ENCODE peak calls at places on chromosomes 1 and 21, in ten cellular contexts. One of them, this sample, is unnamed.

GRCh38 chr1:211259596-211260126 is 495 bp downstream of the RCOR3 start:
- DNase-seq in ACHN: peak
- DNase-seq in nucleus accumbens: peak
- DNase-seq in chondrocyte: no peak
- DNase-seq in hypothalamus: peak
- DNase-seq in germinal center: peak
- DNase-seq in omental fat pad: no peak
- DNase-seq in ovary: peak
- DNase-seq in activated CD8-positive, alpha-beta memory T cell treated with anti-CD3 and anti-CD28 coated beads for 4 hours: peak
- DNase-seq in HT1080: no peak
- DNase-seq in this sample: peak

GRCh38 chr1:229758101-229759036 is 132.3 kb downstream of the URB2 start:
- DNase-seq in chondrocyte: no peak
- DNase-seq in HT1080: no peak
- DNase-seq in nucleus accumbens: no peak
- DNase-seq in ovary: no peak
- DNase-seq in germinal center: no peak
- DNase-seq in omental fat pad: no peak
- DNase-seq in hypothalamus: no peak
- DNase-seq in ACHN: no peak
- DNase-seq in activated CD8-positive, alpha-beta memory T cell treated with anti-CD3 and anti-CD28 coated beads for 4 hours: no peak
- DNase-seq in this sample: no peak

GRCh38 chr1:15678578-15678977 is 5.5 kb upstream of the PLEKHM2 start:
- DNase-seq in ovary: no peak
- DNase-seq in nucleus accumbens: no peak
- DNase-seq in omental fat pad: no peak
- DNase-seq in hypothalamus: no peak
- DNase-seq in germinal center: no peak
- DNase-seq in HT1080: peak
- DNase-seq in activated CD8-positive, alpha-beta memory T cell treated with anti-CD3 and anti-CD28 coated beads for 4 hours: no peak
- DNase-seq in chondrocyte: no peak
- DNase-seq in ACHN: peak
- DNase-seq in this sample: no peak

GRCh38 chr1:5254131-5254725 is 599.8 kb downstream of the AJAP1 start:
- DNase-seq in germinal center: no peak
- DNase-seq in hypothalamus: no peak
- DNase-seq in activated CD8-positive, alpha-beta memory T cell treated with anti-CD3 and anti-CD28 coated beads for 4 hours: no peak
- DNase-seq in HT1080: no peak
- DNase-seq in chondrocyte: no peak
- DNase-seq in ovary: no peak
- DNase-seq in ACHN: no peak
- DNase-seq in omental fat pad: no peak
- DNase-seq in nucleus accumbens: no peak
- DNase-seq in this sample: no peak

GRCh38 chr1:206952182-206952581 is 5.9 kb upstream of the PIGR start:
- DNase-seq in omental fat pad: no peak
- DNase-seq in ACHN: peak
- DNase-seq in HT1080: peak
- DNase-seq in ovary: no peak
- DNase-seq in chondrocyte: no peak
- DNase-seq in nucleus accumbens: no peak
- DNase-seq in hypothalamus: no peak
- DNase-seq in activated CD8-positive, alpha-beta memory T cell treated with anti-CD3 and anti-CD28 coated beads for 4 hours: no peak
- DNase-seq in germinal center: no peak
- DNase-seq in this sample: no peak

GRCh38 chr21:44987301-44987885 is 47.6 kb downstream of the SLX9 start:
- DNase-seq in ACHN: no peak
- DNase-seq in germinal center: no peak
- DNase-seq in ovary: peak
- DNase-seq in omental fat pad: no peak
- DNase-seq in chondrocyte: peak
- DNase-seq in nucleus accumbens: no peak
- DNase-seq in hypothalamus: no peak
- DNase-seq in HT1080: no peak
- DNase-seq in activated CD8-positive, alpha-beta memory T cell treated with anti-CD3 and anti-CD28 coated beads for 4 hours: no peak
- DNase-seq in this sample: no peak

GRCh38 chr1:22204989-22205913 is 62.4 kb upstream of the WNT4 start:
- DNase-seq in chondrocyte: peak
- DNase-seq in hypothalamus: no peak
- DNase-seq in activated CD8-positive, alpha-beta memory T cell treated with anti-CD3 and anti-CD28 coated beads for 4 hours: no peak
- DNase-seq in ACHN: no peak
- DNase-seq in HT1080: no peak
- DNase-seq in germinal center: no peak
- DNase-seq in ovary: peak
- DNase-seq in nucleus accumbens: no peak
- DNase-seq in omental fat pad: no peak
- DNase-seq in this sample: no peak

GRCh38 chr1:155695107-155695506 is 6.2 kb downstream of the DAP3 start:
- DNase-seq in chondrocyte: no peak
- DNase-seq in hypothalamus: no peak
- DNase-seq in germinal center: no peak
- DNase-seq in ACHN: no peak
- DNase-seq in nucleus accumbens: no peak
- DNase-seq in HT1080: no peak
- DNase-seq in activated CD8-positive, alpha-beta memory T cell treated with anti-CD3 and anti-CD28 coated beads for 4 hours: no peak
- DNase-seq in omental fat pad: no peak
- DNase-seq in ovary: no peak
- DNase-seq in this sample: no peak

GRCh38 chr1:62045579-62045978 is 149.1 kb upstream of the L1TD1 start:
- DNase-seq in chondrocyte: no peak
- DNase-seq in HT1080: peak
- DNase-seq in ovary: no peak
- DNase-seq in ACHN: no peak
- DNase-seq in nucleus accumbens: no peak
- DNase-seq in omental fat pad: no peak
- DNase-seq in hypothalamus: no peak
- DNase-seq in germinal center: no peak
- DNase-seq in activated CD8-positive, alpha-beta memory T cell treated with anti-CD3 and anti-CD28 coated beads for 4 hours: no peak
- DNase-seq in this sample: no peak

GRCh38 chr1:228978486-228979324 is 243.4 kb downstream of the RHOU start:
- DNase-seq in hypothalamus: no peak
- DNase-seq in chondrocyte: no peak
- DNase-seq in omental fat pad: no peak
- DNase-seq in activated CD8-positive, alpha-beta memory T cell treated with anti-CD3 and anti-CD28 coated beads for 4 hours: no peak
- DNase-seq in ovary: peak
- DNase-seq in nucleus accumbens: no peak
- DNase-seq in ACHN: no peak
- DNase-seq in HT1080: no peak
- DNase-seq in germinal center: no peak
- DNase-seq in this sample: no peak

GRCh38 chr1:3320246-3321152 is 134.0 kb upstream of the ARHGEF16 start:
- DNase-seq in activated CD8-positive, alpha-beta memory T cell treated with anti-CD3 and anti-CD28 coated beads for 4 hours: no peak
- DNase-seq in ovary: no peak
- DNase-seq in chondrocyte: no peak
- DNase-seq in hypothalamus: no peak
- DNase-seq in nucleus accumbens: no peak
- DNase-seq in ACHN: no peak
- DNase-seq in omental fat pad: no peak
- DNase-seq in germinal center: no peak
- DNase-seq in HT1080: peak
- DNase-seq in this sample: no peak

GRCh38 chr1:200139661-200140250 is 112.2 kb downstream of the NR5A2 start:
- DNase-seq in omental fat pad: no peak
- DNase-seq in germinal center: peak
- DNase-seq in activated CD8-positive, alpha-beta memory T cell treated with anti-CD3 and anti-CD28 coated beads for 4 hours: no peak
- DNase-seq in hypothalamus: no peak
- DNase-seq in nucleus accumbens: no peak
- DNase-seq in ACHN: peak
- DNase-seq in ovary: no peak
- DNase-seq in HT1080: peak
- DNase-seq in chondrocyte: no peak
- DNase-seq in this sample: no peak

GRCh38 chr1:233791750-233792149 is 112.7 kb upstream of the SLC35F3 start:
- DNase-seq in ovary: no peak
- DNase-seq in activated CD8-positive, alpha-beta memory T cell treated with anti-CD3 and anti-CD28 coated beads for 4 hours: no peak
- DNase-seq in ACHN: no peak
- DNase-seq in hypothalamus: no peak
- DNase-seq in chondrocyte: no peak
- DNase-seq in HT1080: no peak
- DNase-seq in germinal center: no peak
- DNase-seq in omental fat pad: no peak
- DNase-seq in nucleus accumbens: no peak
- DNase-seq in this sample: no peak

GRCh38 chr1:230285351-230285750 is 140.8 kb downstream of the PGBD5 start:
- DNase-seq in omental fat pad: no peak
- DNase-seq in chondrocyte: peak
- DNase-seq in nucleus accumbens: no peak
- DNase-seq in germinal center: no peak
- DNase-seq in ovary: peak
- DNase-seq in activated CD8-positive, alpha-beta memory T cell treated with anti-CD3 and anti-CD28 coated beads for 4 hours: no peak
- DNase-seq in ACHN: no peak
- DNase-seq in hypothalamus: no peak
- DNase-seq in HT1080: no peak
- DNase-seq in this sample: no peak

GRCh38 chr1:230809205-230809990 is 58.9 kb downstream of the C1orf198 start:
- DNase-seq in HT1080: no peak
- DNase-seq in ACHN: no peak
- DNase-seq in nucleus accumbens: no peak
- DNase-seq in omental fat pad: no peak
- DNase-seq in chondrocyte: no peak
- DNase-seq in germinal center: no peak
- DNase-seq in ovary: no peak
- DNase-seq in activated CD8-positive, alpha-beta memory T cell treated with anti-CD3 and anti-CD28 coated beads for 4 hours: no peak
- DNase-seq in hypothalamus: no peak
- DNase-seq in this sample: peak

GRCh38 chr1:158286487-158286886 is 3.2 kb upstream of the CD1C start:
- DNase-seq in nucleus accumbens: no peak
- DNase-seq in chondrocyte: no peak
- DNase-seq in ACHN: no peak
- DNase-seq in ovary: no peak
- DNase-seq in germinal center: peak
- DNase-seq in HT1080: no peak
- DNase-seq in omental fat pad: no peak
- DNase-seq in hypothalamus: no peak
- DNase-seq in activated CD8-positive, alpha-beta memory T cell treated with anti-CD3 and anti-CD28 coated beads for 4 hours: no peak
- DNase-seq in this sample: no peak

GRCh38 chr1:202237052-202237451 is 43.5 kb downstream of the LGR6 start:
- DNase-seq in germinal center: peak
- DNase-seq in chondrocyte: no peak
- DNase-seq in ovary: no peak
- DNase-seq in omental fat pad: no peak
- DNase-seq in ACHN: peak
- DNase-seq in activated CD8-positive, alpha-beta memory T cell treated with anti-CD3 and anti-CD28 coated beads for 4 hours: no peak
- DNase-seq in HT1080: peak
- DNase-seq in hypothalamus: no peak
- DNase-seq in nucleus accumbens: no peak
- DNase-seq in this sample: no peak

GRCh38 chr1:67761054-67761453 is 72.2 kb downstream of the GNG12 start:
- DNase-seq in activated CD8-positive, alpha-beta memory T cell treated with anti-CD3 and anti-CD28 coated beads for 4 hours: no peak
- DNase-seq in omental fat pad: no peak
- DNase-seq in chondrocyte: no peak
- DNase-seq in hypothalamus: no peak
- DNase-seq in HT1080: no peak
- DNase-seq in nucleus accumbens: no peak
- DNase-seq in germinal center: no peak
- DNase-seq in ovary: no peak
- DNase-seq in ACHN: no peak
- DNase-seq in this sample: no peak

GRCh38 chr21:37874481-37874880 is 41.8 kb downstream of the KCNJ6 start:
- DNase-seq in ACHN: no peak
- DNase-seq in hypothalamus: no peak
- DNase-seq in omental fat pad: no peak
- DNase-seq in nucleus accumbens: no peak
- DNase-seq in ovary: no peak
- DNase-seq in activated CD8-positive, alpha-beta memory T cell treated with anti-CD3 and anti-CD28 coated beads for 4 hours: no peak
- DNase-seq in HT1080: no peak
- DNase-seq in chondrocyte: no peak
- DNase-seq in germinal center: no peak
- DNase-seq in this sample: no peak

GRCh38 chr1:180893614-180894013 is 19.1 kb upstream of the KIAA1614 start:
- DNase-seq in nucleus accumbens: no peak
- DNase-seq in omental fat pad: no peak
- DNase-seq in ACHN: no peak
- DNase-seq in HT1080: no peak
- DNase-seq in chondrocyte: no peak
- DNase-seq in activated CD8-positive, alpha-beta memory T cell treated with anti-CD3 and anti-CD28 coated beads for 4 hours: no peak
- DNase-seq in ovary: no peak
- DNase-seq in hypothalamus: no peak
- DNase-seq in germinal center: no peak
- DNase-seq in this sample: no peak

GRCh38 chr1:21311016-21311415 is 20.8 kb upstream of the ECE1 start:
- DNase-seq in nucleus accumbens: peak
- DNase-seq in HT1080: peak
- DNase-seq in germinal center: no peak
- DNase-seq in ACHN: no peak
- DNase-seq in ovary: peak
- DNase-seq in chondrocyte: no peak
- DNase-seq in activated CD8-positive, alpha-beta memory T cell treated with anti-CD3 and anti-CD28 coated beads for 4 hours: no peak
- DNase-seq in hypothalamus: no peak
- DNase-seq in omental fat pad: no peak
- DNase-seq in this sample: no peak

GRCh38 chr1:181133441-181133951 is 45.0 kb downstream of the IER5 start:
- DNase-seq in activated CD8-positive, alpha-beta memory T cell treated with anti-CD3 and anti-CD28 coated beads for 4 hours: no peak
- DNase-seq in ovary: no peak
- DNase-seq in hypothalamus: no peak
- DNase-seq in ACHN: no peak
- DNase-seq in germinal center: no peak
- DNase-seq in HT1080: no peak
- DNase-seq in chondrocyte: no peak
- DNase-seq in omental fat pad: no peak
- DNase-seq in nucleus accumbens: no peak
- DNase-seq in this sample: no peak

GRCh38 chr1:11134352-11135266 is 34.9 kb upstream of the EXOSC10 start:
- DNase-seq in germinal center: no peak
- DNase-seq in chondrocyte: no peak
- DNase-seq in HT1080: peak
- DNase-seq in ACHN: peak
- DNase-seq in activated CD8-positive, alpha-beta memory T cell treated with anti-CD3 and anti-CD28 coated beads for 4 hours: no peak
- DNase-seq in ovary: no peak
- DNase-seq in omental fat pad: no peak
- DNase-seq in hypothalamus: no peak
- DNase-seq in nucleus accumbens: no peak
- DNase-seq in this sample: no peak

GRCh38 chr1:27773732-27774445 is 870 bp downstream of the STX12 start:
- DNase-seq in chondrocyte: no peak
- DNase-seq in HT1080: peak
- DNase-seq in activated CD8-positive, alpha-beta memory T cell treated with anti-CD3 and anti-CD28 coated beads for 4 hours: peak
- DNase-seq in nucleus accumbens: no peak
- DNase-seq in omental fat pad: no peak
- DNase-seq in ACHN: peak
- DNase-seq in hypothalamus: no peak
- DNase-seq in ovary: no peak
- DNase-seq in germinal center: peak
- DNase-seq in this sample: no peak

GRCh38 chr1:53627666-53628065 is 111.3 kb downstream of the GLIS1 start:
- DNase-seq in activated CD8-positive, alpha-beta memory T cell treated with anti-CD3 and anti-CD28 coated beads for 4 hours: no peak
- DNase-seq in omental fat pad: no peak
- DNase-seq in HT1080: no peak
- DNase-seq in ovary: no peak
- DNase-seq in ACHN: no peak
- DNase-seq in nucleus accumbens: no peak
- DNase-seq in chondrocyte: no peak
- DNase-seq in germinal center: no peak
- DNase-seq in hypothalamus: no peak
- DNase-seq in this sample: no peak

GRCh38 chr1:197321821-197322220 is 53.8 kb downstream of the CRB1 start:
- DNase-seq in chondrocyte: no peak
- DNase-seq in ACHN: no peak
- DNase-seq in germinal center: no peak
- DNase-seq in hypothalamus: no peak
- DNase-seq in HT1080: no peak
- DNase-seq in ovary: no peak
- DNase-seq in nucleus accumbens: no peak
- DNase-seq in omental fat pad: no peak
- DNase-seq in activated CD8-positive, alpha-beta memory T cell treated with anti-CD3 and anti-CD28 coated beads for 4 hours: no peak
- DNase-seq in this sample: no peak

GRCh38 chr1:21932127-21932526 is 5.0 kb downstream of the HSPG2 start:
- DNase-seq in chondrocyte: no peak
- DNase-seq in hypothalamus: no peak
- DNase-seq in HT1080: no peak
- DNase-seq in germinal center: no peak
- DNase-seq in ACHN: no peak
- DNase-seq in ovary: no peak
- DNase-seq in nucleus accumbens: no peak
- DNase-seq in omental fat pad: no peak
- DNase-seq in activated CD8-positive, alpha-beta memory T cell treated with anti-CD3 and anti-CD28 coated beads for 4 hours: no peak
- DNase-seq in this sample: no peak

GRCh38 chr1:15426492-15427279 is 11.6 kb upstream of the CTRC start:
- DNase-seq in chondrocyte: no peak
- DNase-seq in ACHN: no peak
- DNase-seq in ovary: peak
- DNase-seq in hypothalamus: no peak
- DNase-seq in activated CD8-positive, alpha-beta memory T cell treated with anti-CD3 and anti-CD28 coated beads for 4 hours: no peak
- DNase-seq in nucleus accumbens: no peak
- DNase-seq in germinal center: no peak
- DNase-seq in omental fat pad: no peak
- DNase-seq in HT1080: no peak
- DNase-seq in this sample: no peak